ENCODE peak calls at places on chromosomes 12 and 14, in ten cellular contexts. One of them, this sample, is unnamed.

GRCh38 chr12:21583587-21583986 is 21.1 kb downstream of the GYS2 start:
- DNase-seq in GM06990: no peak
- DNase-seq in PC-3: no peak
- DNase-seq in kidney epithelial cell: no peak
- DNase-seq in lower leg skin: no peak
- DNase-seq in body of pancreas: no peak
- DNase-seq in cardiac fibroblast: no peak
- DNase-seq in testis: no peak
- DNase-seq in A549: no peak
- DNase-seq in fibroblast of the aortic adventitia: no peak
- DNase-seq in this sample: no peak

GRCh38 chr12:129119537-129119936 is 266.3 kb downstream of the GLT1D1 start:
- DNase-seq in GM06990: no peak
- DNase-seq in PC-3: no peak
- DNase-seq in kidney epithelial cell: no peak
- DNase-seq in lower leg skin: peak
- DNase-seq in body of pancreas: no peak
- DNase-seq in cardiac fibroblast: no peak
- DNase-seq in testis: no peak
- DNase-seq in A549: no peak
- DNase-seq in fibroblast of the aortic adventitia: no peak
- DNase-seq in this sample: no peak

GRCh38 chr12:64088431-64089349 is 133.4 kb downstream of the KICS2 start:
- DNase-seq in GM06990: no peak
- DNase-seq in PC-3: peak
- DNase-seq in kidney epithelial cell: peak
- DNase-seq in lower leg skin: no peak
- DNase-seq in body of pancreas: peak
- DNase-seq in cardiac fibroblast: peak
- DNase-seq in testis: peak
- DNase-seq in A549: peak
- DNase-seq in fibroblast of the aortic adventitia: peak
- DNase-seq in this sample: no peak

GRCh38 chr12:121668750-121669524 is 517 bp downstream of the MORN3 start:
- DNase-seq in GM06990: no peak
- DNase-seq in PC-3: peak
- DNase-seq in kidney epithelial cell: no peak
- DNase-seq in lower leg skin: no peak
- DNase-seq in body of pancreas: peak
- DNase-seq in cardiac fibroblast: peak
- DNase-seq in testis: peak
- DNase-seq in A549: peak
- DNase-seq in fibroblast of the aortic adventitia: peak
- DNase-seq in this sample: no peak

GRCh38 chr12:61860439-61860838 is 399.8 kb upstream of the USP15 start:
- DNase-seq in GM06990: no peak
- DNase-seq in PC-3: no peak
- DNase-seq in kidney epithelial cell: no peak
- DNase-seq in lower leg skin: no peak
- DNase-seq in body of pancreas: no peak
- DNase-seq in cardiac fibroblast: no peak
- DNase-seq in testis: no peak
- DNase-seq in A549: no peak
- DNase-seq in fibroblast of the aortic adventitia: no peak
- DNase-seq in this sample: no peak

GRCh38 chr12:3200779-3201738 is 123.9 kb downstream of the TSPAN9 start:
- DNase-seq in GM06990: no peak
- DNase-seq in PC-3: peak
- DNase-seq in kidney epithelial cell: no peak
- DNase-seq in lower leg skin: no peak
- DNase-seq in body of pancreas: no peak
- DNase-seq in cardiac fibroblast: no peak
- DNase-seq in testis: no peak
- DNase-seq in A549: no peak
- DNase-seq in fibroblast of the aortic adventitia: no peak
- DNase-seq in this sample: no peak

GRCh38 chr14:59870277-59871165 is at the start of gene RTN1:
- DNase-seq in GM06990: peak
- DNase-seq in PC-3: peak
- DNase-seq in kidney epithelial cell: no peak
- DNase-seq in lower leg skin: peak
- DNase-seq in body of pancreas: peak
- DNase-seq in cardiac fibroblast: peak
- DNase-seq in testis: peak
- DNase-seq in A549: peak
- DNase-seq in fibroblast of the aortic adventitia: peak
- DNase-seq in this sample: no peak

GRCh38 chr12:30021046-30021833 is 237.5 kb upstream of the TMTC1 start:
- DNase-seq in GM06990: no peak
- DNase-seq in PC-3: peak
- DNase-seq in kidney epithelial cell: no peak
- DNase-seq in lower leg skin: no peak
- DNase-seq in body of pancreas: no peak
- DNase-seq in cardiac fibroblast: peak
- DNase-seq in testis: no peak
- DNase-seq in A549: no peak
- DNase-seq in fibroblast of the aortic adventitia: no peak
- DNase-seq in this sample: no peak

GRCh38 chr12:49507139-49507538 is 31.7 kb upstream of the KCNH3 start:
- DNase-seq in GM06990: no peak
- DNase-seq in PC-3: peak
- DNase-seq in kidney epithelial cell: peak
- DNase-seq in lower leg skin: no peak
- DNase-seq in body of pancreas: no peak
- DNase-seq in cardiac fibroblast: peak
- DNase-seq in testis: no peak
- DNase-seq in A549: peak
- DNase-seq in fibroblast of the aortic adventitia: peak
- DNase-seq in this sample: no peak

GRCh38 chr14:90301580-90302181 is 30.1 kb downstream of the NRDE2 start:
- DNase-seq in GM06990: no peak
- DNase-seq in PC-3: peak
- DNase-seq in kidney epithelial cell: no peak
- DNase-seq in lower leg skin: no peak
- DNase-seq in body of pancreas: no peak
- DNase-seq in cardiac fibroblast: peak
- DNase-seq in testis: no peak
- DNase-seq in A549: peak
- DNase-seq in fibroblast of the aortic adventitia: peak
- DNase-seq in this sample: no peak

GRCh38 chr14:95291859-95292542 is 27.7 kb downstream of the CLMN start:
- DNase-seq in GM06990: no peak
- DNase-seq in PC-3: peak
- DNase-seq in kidney epithelial cell: no peak
- DNase-seq in lower leg skin: peak
- DNase-seq in body of pancreas: peak
- DNase-seq in cardiac fibroblast: peak
- DNase-seq in testis: peak
- DNase-seq in A549: peak
- DNase-seq in fibroblast of the aortic adventitia: peak
- DNase-seq in this sample: no peak

GRCh38 chr14:62866376-62866775 is 178.9 kb downstream of the KCNH5 start:
- DNase-seq in GM06990: no peak
- DNase-seq in PC-3: no peak
- DNase-seq in kidney epithelial cell: no peak
- DNase-seq in lower leg skin: no peak
- DNase-seq in body of pancreas: no peak
- DNase-seq in cardiac fibroblast: no peak
- DNase-seq in testis: no peak
- DNase-seq in A549: no peak
- DNase-seq in fibroblast of the aortic adventitia: no peak
- DNase-seq in this sample: no peak

GRCh38 chr14:52013984-52014600 is 24.7 kb downstream of the RTRAF start:
- DNase-seq in GM06990: no peak
- DNase-seq in PC-3: peak
- DNase-seq in kidney epithelial cell: no peak
- DNase-seq in lower leg skin: no peak
- DNase-seq in body of pancreas: no peak
- DNase-seq in cardiac fibroblast: no peak
- DNase-seq in testis: no peak
- DNase-seq in A549: peak
- DNase-seq in fibroblast of the aortic adventitia: no peak
- DNase-seq in this sample: no peak

GRCh38 chr12:107782067-107782466 is 7.6 kb downstream of the ASCL4 start:
- DNase-seq in GM06990: no peak
- DNase-seq in PC-3: no peak
- DNase-seq in kidney epithelial cell: no peak
- DNase-seq in lower leg skin: no peak
- DNase-seq in body of pancreas: no peak
- DNase-seq in cardiac fibroblast: no peak
- DNase-seq in testis: no peak
- DNase-seq in A549: no peak
- DNase-seq in fibroblast of the aortic adventitia: no peak
- DNase-seq in this sample: no peak

GRCh38 chr12:109308534-109309440 is at the start of gene FOXN4:
- DNase-seq in GM06990: no peak
- DNase-seq in PC-3: no peak
- DNase-seq in kidney epithelial cell: no peak
- DNase-seq in lower leg skin: peak
- DNase-seq in body of pancreas: no peak
- DNase-seq in cardiac fibroblast: no peak
- DNase-seq in testis: peak
- DNase-seq in A549: no peak
- DNase-seq in fibroblast of the aortic adventitia: no peak
- DNase-seq in this sample: no peak

DNA sequence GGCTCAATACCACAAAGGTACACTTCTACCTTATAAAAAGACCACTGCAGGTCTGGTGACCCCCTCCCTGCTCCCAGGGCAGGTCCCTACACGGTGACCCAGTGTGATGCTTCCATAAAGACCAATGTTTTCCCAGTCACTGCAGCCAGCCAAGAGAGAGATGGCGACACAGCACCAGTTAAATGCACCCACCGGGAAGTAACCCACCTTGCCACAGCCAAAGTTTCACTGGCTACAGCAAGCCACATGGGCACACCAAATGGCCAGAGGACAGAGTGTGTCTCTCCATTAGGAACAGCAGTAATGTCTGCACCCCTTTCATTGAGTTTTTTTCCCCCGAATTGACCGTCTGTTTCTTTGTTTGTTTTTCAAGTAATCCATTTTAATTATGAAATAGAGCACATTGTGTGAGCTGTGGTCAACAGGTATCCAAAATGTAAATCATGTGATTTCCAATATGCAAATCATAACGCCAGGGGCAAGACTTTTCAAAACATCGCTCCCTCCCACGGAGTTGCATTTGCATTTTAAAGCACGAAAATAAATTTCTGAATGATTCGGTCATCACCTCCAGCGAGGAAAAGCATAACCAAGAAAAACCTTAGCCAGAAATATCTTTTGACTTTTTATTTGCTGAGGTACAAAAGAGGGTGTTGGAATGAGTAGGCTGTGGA is 48.9 kb upstream of the EML1 start:
- DNase-seq in GM06990: no peak
- DNase-seq in PC-3: no peak
- DNase-seq in kidney epithelial cell: no peak
- DNase-seq in lower leg skin: no peak
- DNase-seq in body of pancreas: no peak
- DNase-seq in cardiac fibroblast: peak
- DNase-seq in testis: no peak
- DNase-seq in A549: no peak
- DNase-seq in fibroblast of the aortic adventitia: peak
- DNase-seq in this sample: no peak
- TF ChIP-seq CTCF in GM06990: no peak
- TF ChIP-seq CTCF in PC-3: peak
- TF ChIP-seq CTCF in kidney epithelial cell: no peak
- TF ChIP-seq CTCF in lower leg skin: no peak
- TF ChIP-seq CTCF in body of pancreas: no peak
- TF ChIP-seq CTCF in cardiac fibroblast: no peak
- TF ChIP-seq CTCF in testis: no peak
- TF ChIP-seq CTCF in A549: no peak
- TF ChIP-seq CTCF in fibroblast of the aortic adventitia: no peak
- TF ChIP-seq CTCF in this sample: no peak

GRCh38 chr14:61472801-61473376 is 151.5 kb downstream of the PRKCH start:
- DNase-seq in GM06990: peak
- DNase-seq in PC-3: no peak
- DNase-seq in kidney epithelial cell: no peak
- DNase-seq in lower leg skin: no peak
- DNase-seq in body of pancreas: no peak
- DNase-seq in cardiac fibroblast: peak
- DNase-seq in testis: no peak
- DNase-seq in A549: no peak
- DNase-seq in fibroblast of the aortic adventitia: no peak
- DNase-seq in this sample: no peak
- H3K4me3 ChIP-seq in GM06990: no peak
- H3K4me3 ChIP-seq in PC-3: peak
- H3K4me3 ChIP-seq in kidney epithelial cell: no peak
- H3K4me3 ChIP-seq in lower leg skin: no peak
- H3K4me3 ChIP-seq in body of pancreas: no peak
- H3K4me3 ChIP-seq in cardiac fibroblast: no peak
- H3K4me3 ChIP-seq in testis: no peak
- H3K4me3 ChIP-seq in A549: no peak
- H3K4me3 ChIP-seq in fibroblast of the aortic adventitia: no peak
- H3K4me3 ChIP-seq in this sample: no peak

DNA sequence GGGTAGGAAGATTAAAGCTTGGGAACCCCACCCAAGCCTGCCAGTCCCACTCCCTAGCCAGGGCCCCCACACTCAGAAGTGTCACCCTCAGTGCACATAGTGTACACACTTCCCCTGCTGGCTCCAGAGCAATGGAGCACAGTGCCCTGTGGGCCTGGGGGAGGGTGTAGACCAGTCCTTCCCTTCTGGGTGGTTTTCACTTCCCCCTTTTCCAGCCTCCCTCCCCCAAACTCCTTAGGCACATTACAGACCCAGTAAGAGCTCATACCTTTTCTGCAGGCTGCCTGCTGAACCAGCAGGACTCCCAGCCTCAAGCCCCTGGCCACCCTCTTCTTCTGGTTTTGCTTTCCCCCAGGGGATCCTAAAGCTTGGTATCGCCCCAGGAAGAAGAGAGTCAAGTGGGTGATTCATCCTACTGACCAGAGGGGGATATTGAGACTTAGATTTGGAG is at the start of gene ZNF385A:
- DNase-seq in GM06990: no peak
- DNase-seq in PC-3: no peak
- DNase-seq in kidney epithelial cell: no peak
- DNase-seq in lower leg skin: no peak
- DNase-seq in body of pancreas: peak
- DNase-seq in cardiac fibroblast: peak
- DNase-seq in testis: no peak
- DNase-seq in A549: no peak
- DNase-seq in fibroblast of the aortic adventitia: no peak
- DNase-seq in this sample: no peak
- TF ChIP-seq CTCF in GM06990: no peak
- TF ChIP-seq CTCF in PC-3: no peak
- TF ChIP-seq CTCF in kidney epithelial cell: no peak
- TF ChIP-seq CTCF in lower leg skin: no peak
- TF ChIP-seq CTCF in body of pancreas: no peak
- TF ChIP-seq CTCF in cardiac fibroblast: no peak
- TF ChIP-seq CTCF in testis: no peak
- TF ChIP-seq CTCF in A549: no peak
- TF ChIP-seq CTCF in fibroblast of the aortic adventitia: no peak
- TF ChIP-seq CTCF in this sample: no peak

DNA sequence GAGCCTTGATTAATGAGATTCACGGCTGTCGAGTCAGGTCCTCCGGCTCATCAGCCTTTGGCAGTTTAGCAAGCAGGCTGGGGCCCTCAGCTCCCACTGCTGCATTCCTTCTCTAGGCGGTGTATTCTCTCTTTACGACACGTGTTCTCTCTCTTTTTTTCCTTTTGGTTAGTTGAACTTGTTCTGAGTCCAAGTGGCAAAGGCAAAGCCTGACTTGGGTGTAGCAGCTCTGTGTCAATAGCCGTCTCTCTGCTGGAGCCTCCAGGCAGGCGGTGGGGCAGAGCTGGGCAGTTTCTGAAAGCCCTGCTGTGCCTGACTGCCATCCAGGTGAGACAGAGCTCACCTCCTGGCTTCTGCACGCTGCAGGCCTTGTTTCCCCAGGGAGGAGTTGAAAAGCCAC is 46.6 kb downstream of the SUSD6 start:
- DNase-seq in GM06990: no peak
- DNase-seq in PC-3: peak
- DNase-seq in kidney epithelial cell: no peak
- DNase-seq in lower leg skin: peak
- DNase-seq in body of pancreas: peak
- DNase-seq in cardiac fibroblast: peak
- DNase-seq in testis: no peak
- DNase-seq in A549: no peak
- DNase-seq in fibroblast of the aortic adventitia: peak
- DNase-seq in this sample: no peak
- H3K4me3 ChIP-seq in GM06990: no peak
- H3K4me3 ChIP-seq in PC-3: peak
- H3K4me3 ChIP-seq in kidney epithelial cell: no peak
- H3K4me3 ChIP-seq in lower leg skin: no peak
- H3K4me3 ChIP-seq in body of pancreas: no peak
- H3K4me3 ChIP-seq in cardiac fibroblast: no peak
- H3K4me3 ChIP-seq in testis: no peak
- H3K4me3 ChIP-seq in A549: no peak
- H3K4me3 ChIP-seq in fibroblast of the aortic adventitia: no peak
- H3K4me3 ChIP-seq in this sample: no peak